ENCODE peak calls at places on chromosome 12, in four cellular contexts. V is heart right ventricle, Y is left ventricle myocardium inferior, C is IMR-90. T is an unnamed sample.

GRCh38 chr12:27290501-27291168 is 42.0 kb upstream of the BMAL2 start:
- DNase-seq in V (no peak), C (no peak), Y (no peak), T (no peak)

GRCh38 chr12:15268927-15269552 is 47.8 kb upstream of the RERG start:
- DNase-seq in C (peak; percentile 58), Y (peak; percentile 14), V (peak; percentile 24), T (no peak)

GRCh38 chr12:18246057-18246456 is 15.3 kb upstream of the PIK3C2G start:
- DNase-seq in Y (no peak), C (no peak), V (no peak), T (no peak)

GRCh38 chr12:70843363-70843762 is 77.2 kb downstream of the PTPRR start:
- DNase-seq in C (no peak), V (no peak), Y (no peak), T (no peak)

GRCh38 chr12:64125913-64126312 is 96.2 kb downstream of the KICS2 start:
- DNase-seq in C (no peak), Y (no peak), V (no peak), T (no peak)

GRCh38 chr12:25875661-25876060 is 82.8 kb upstream of the RASSF8 start:
- DNase-seq in V (no peak), Y (no peak), C (no peak), T (no peak)

GRCh38 chr12:19220205-19220604 is 90.7 kb downstream of the PLEKHA5 start:
- DNase-seq in Y (no peak), C (peak; percentile 94), V (no peak), T (no peak)

GRCh38 chr12:110084314-110085015 is 36.1 kb upstream of the C12orf76 start:
- DNase-seq in V (no peak), Y (no peak), C (no peak), T (no peak)

GRCh38 chr12:122303068-122303467 is 36.8 kb upstream of the VPS33A start:
- DNase-seq in Y (no peak), C (no peak), V (no peak), T (no peak)

GRCh38 chr12:48933664-48934311 is 8.5 kb upstream of the FKBP11 start:
- DNase-seq in V (no peak), Y (no peak), C (no peak), T (no peak)

GRCh38 chr12:132625731-132626430 is 7.3 kb downstream of the P2RX2 start:
- DNase-seq in V (no peak), C (no peak), Y (no peak), T (no peak)

GRCh38 chr12:121579190-121579791 is 1.5 kb downstream of the KDM2B start:
- DNase-seq in Y (peak; percentile 29), C (no peak), V (no peak), T (no peak)

GRCh38 chr12:9048930-9049329 is 59.6 kb downstream of the KLRG1 start:
- DNase-seq in C (no peak), V (no peak), Y (no peak), T (no peak)

GRCh38 chr12:68279227-68280054 is 26.0 kb upstream of the IL22 start:
- DNase-seq in V (no peak), C (peak; percentile 28), Y (no peak), T (no peak)

GRCh38 chr12:26233620-26234019 is 38.2 kb downstream of the SSPN start:
- DNase-seq in V (no peak), Y (no peak), C (peak; percentile 61), T (no peak)

GRCh38 chr12:49058366-49059062 is 2.1 kb downstream of the KMT2D start:
- DNase-seq in V (no peak), C (no peak), Y (no peak), T (no peak)

GRCh38 chr12:26410686-26411085 is 215.3 kb downstream of the SSPN start:
- DNase-seq in Y (no peak), C (no peak), V (no peak), T (no peak)

GRCh38 chr12:112309797-112310196 is 72.4 kb downstream of the HECTD4 start:
- DNase-seq in C (peak; percentile 66), Y (no peak), V (no peak), T (no peak)

GRCh38 chr12:50065726-50066310 is 8.4 kb downstream of the ASIC1 start:
- DNase-seq in V (no peak), Y (no peak), C (peak; percentile 34), T (no peak)

GRCh38 chr12:19674437-19674836 is 235.1 kb downstream of the AEBP2 start:
- DNase-seq in C (no peak), Y (no peak), V (no peak), T (no peak)

GRCh38 chr12:87280356-87280755 is 748.8 kb downstream of the C12orf50 start:
- DNase-seq in V (no peak), C (no peak), Y (no peak), T (no peak)

DNA sequence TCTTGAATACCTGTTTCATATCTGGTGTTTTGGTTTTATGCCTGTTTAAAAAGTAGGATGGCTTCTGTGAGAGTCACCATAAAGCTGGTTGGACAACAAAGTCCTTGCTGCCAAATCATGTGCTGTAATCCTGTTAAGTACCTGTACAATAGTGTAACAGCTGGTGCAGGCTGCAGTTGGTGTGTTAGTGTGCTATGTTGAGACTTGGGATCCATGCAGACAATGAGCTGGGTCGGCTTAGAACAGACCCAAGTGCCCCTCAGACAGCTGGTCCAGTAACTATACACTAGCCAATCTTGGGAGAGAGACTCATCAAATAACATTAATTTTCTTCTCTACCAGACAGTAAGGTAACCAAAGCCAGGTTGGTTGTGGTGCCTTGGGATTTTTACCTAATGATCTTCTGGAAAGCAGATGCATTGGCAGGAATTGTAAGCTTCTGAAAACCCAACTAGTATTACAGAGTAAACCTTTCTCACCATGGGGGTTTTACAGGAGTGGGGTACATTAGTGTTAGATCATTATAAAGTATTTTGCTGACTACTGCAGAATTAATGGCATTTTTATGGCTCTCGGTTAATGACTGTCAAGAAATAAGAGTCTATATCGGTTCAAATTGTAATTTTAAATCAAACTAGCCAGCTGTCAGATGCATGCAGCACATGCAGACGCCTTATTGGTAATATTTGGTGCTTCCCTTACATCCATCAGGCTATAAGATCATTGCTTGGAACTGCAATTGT is 231.2 kb downstream of the PDZRN4 start:
- DNase-seq in V (no peak), Y (no peak), C (no peak), T (no peak)
- H3K4me1 ChIP-seq in V (no peaks in the 10 kb centered on the region), Y (no peaks in the 10 kb centered on the region), C (no peaks in the 10 kb centered on the region), T (no peaks in the 10 kb centered on the region)

DNA sequence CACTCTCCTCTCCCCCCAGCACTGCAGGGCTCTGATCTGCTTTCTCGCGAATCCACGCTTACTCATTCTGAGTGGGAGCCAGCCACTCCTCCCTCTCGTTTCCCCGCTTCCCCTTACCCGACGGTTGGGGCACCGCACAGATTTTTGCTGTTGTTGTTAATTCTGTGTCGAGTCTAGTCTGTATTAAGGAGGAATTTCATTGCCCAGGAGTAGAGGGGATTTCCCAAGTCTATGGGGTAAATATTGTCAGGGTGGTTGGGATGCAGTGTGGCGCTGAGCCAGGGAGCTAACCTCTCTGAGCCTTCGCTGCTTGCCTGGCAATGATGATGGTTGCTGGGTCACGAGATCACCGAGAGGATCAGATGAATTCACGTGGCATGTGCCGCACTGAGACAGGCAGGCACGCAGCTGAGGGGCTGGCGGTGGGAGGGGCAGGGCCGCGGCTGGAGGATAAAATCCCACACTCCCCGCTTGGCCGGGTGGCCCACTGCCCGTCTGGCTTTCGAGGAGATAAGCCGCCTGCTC is 18.5 kb downstream of the NCOR2 start:
- DNase-seq in V (peak; percentile 46), Y (no peak), C (peak; percentile 87), T (no peak)
- H3K4me1 ChIP-seq in V (peaks cover 89% of the 10 kb centered on the region), Y (peaks cover 83% of the 10 kb centered on the region), C (peaks cover 24% of the 10 kb centered on the region), T (peaks cover 39% of the 10 kb centered on the region)

DNA sequence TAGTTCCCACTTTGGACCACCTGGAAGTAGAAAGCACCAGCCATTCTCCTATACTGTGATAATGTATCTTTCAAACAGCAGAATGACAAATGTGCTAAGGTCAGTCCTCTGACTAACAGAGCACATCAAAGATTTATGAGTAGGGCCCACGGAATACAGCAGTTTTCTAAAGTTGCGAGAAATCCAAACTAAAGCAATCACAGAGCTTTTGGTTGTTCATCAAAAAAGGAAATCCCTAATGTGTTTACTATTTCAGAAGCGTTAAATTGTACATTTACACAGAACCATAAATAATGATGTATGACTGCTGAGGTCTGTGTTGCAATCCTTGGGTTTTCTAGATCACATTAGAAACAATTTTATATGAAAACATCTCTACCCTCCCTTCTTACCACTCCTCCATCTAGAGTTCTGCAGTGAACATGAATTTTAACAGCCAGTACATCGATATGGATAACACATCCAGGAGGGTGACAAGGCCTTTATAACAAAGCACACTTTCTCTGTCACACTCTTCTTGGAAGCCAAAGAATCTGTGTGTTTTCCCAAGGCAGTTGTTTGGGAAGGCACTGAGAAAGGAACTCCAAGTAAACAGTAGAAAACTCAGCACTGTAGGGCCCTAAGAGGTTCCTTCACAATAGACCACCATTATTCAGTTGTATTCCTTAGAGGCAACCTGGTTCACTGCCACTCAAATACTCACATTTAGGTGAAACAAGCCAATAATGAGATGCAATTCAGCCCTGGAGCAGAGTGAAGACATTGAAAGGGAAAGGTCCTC is 7.3 kb downstream of the KITLG start:
- DNase-seq in Y (no peak), V (no peak), C (no peak), T (no peak)
- H3K4me1 ChIP-seq in Y (peaks cover 86% of the 10 kb centered on the region), V (peaks cover 52% of the 10 kb centered on the region), C (peaks cover 15% of the 10 kb centered on the region), T (peaks cover 10% of the 10 kb centered on the region)

DNA sequence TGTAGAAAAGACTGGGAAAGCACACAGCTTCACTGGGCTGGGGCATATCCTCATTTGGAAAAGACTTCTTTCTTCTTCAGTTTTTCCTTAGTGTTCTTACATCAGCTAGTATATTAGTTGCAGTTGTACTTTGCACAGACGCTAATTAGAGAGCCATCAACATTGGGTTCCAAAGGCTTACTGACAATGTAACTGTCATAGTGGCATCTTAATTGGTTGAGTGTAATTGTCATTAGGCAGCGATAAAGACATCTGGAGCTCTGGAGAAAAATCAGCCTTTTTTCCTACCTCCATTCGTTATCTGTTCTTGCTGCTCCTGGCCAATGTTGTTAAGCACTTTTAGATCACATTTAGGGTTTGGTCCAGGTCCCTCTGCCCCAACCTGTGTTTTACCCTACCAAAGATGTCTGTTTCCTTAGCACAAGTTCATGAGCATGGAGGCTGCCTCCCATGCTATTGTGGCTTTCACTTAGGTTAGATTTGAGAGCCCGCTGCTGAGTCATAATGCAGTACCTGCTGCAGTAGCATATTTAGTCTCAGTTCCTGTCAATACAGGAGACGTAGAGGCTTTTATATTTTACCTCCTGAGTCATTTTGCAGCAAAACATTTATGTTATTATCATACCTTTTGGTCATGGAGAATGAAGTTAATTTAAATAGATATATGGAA is 49.2 kb downstream of the FBXW8 start:
- DNase-seq in Y (no peak), C (no peak), V (no peak), T (no peak)
- H3K4me1 ChIP-seq in Y (peaks cover 26% of the 10 kb centered on the region), C (peaks cover 18% of the 10 kb centered on the region), V (peaks cover 31% of the 10 kb centered on the region), T (no peaks in the 10 kb centered on the region)

DNA sequence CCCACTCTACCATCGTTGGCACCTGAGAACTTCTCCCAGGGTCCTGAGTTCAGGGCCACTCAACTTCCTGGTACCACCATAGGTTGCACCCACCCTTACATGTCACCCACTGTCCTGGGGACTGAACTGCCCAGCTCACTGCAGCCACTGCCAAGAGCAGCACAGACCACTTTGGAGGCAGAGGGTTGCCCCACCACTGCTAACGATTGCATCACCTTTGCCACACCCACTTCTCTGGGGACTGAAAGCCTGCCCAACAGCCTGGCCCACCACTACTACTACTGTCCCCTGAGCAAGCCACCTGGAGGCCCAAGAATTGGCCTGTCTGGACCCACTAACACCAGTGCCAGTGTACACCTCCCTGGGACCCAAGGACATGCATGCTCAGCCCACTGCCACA is 27.6 kb downstream of the CACNA2D4 start:
- DNase-seq in Y (no peak), V (no peak), C (no peak), T (no peak)
- H3K4me1 ChIP-seq in Y (no peaks in the 10 kb centered on the region), V (no peaks in the 10 kb centered on the region), C (no peaks in the 10 kb centered on the region), T (no peaks in the 10 kb centered on the region)

DNA sequence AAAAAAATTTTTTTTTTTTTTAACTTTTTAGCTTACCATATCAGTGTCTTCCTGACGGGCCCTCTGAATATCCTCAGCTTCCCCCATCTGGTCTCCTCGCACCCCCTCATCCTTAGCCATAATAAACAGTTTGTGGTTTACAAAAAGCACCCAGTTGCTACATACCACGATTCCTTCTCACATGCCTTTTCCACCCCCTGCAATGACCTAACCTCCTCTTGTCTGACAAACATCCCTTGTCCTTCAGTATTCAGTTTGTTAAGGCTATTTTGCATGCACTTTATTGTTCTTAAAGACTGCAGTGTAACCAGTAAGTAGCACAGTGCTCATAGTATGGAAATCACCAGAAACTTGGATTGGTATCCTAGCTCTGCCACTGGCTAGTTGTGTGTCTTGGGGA is 88.4 kb downstream of the PPM1H start:
- DNase-seq in V (no peak), C (peak; percentile 60), Y (no peak), T (no peak)
- H3K4me1 ChIP-seq in V (peaks cover 62% of the 10 kb centered on the region), C (peaks cover 4% of the 10 kb centered on the region), Y (peaks cover 71% of the 10 kb centered on the region), T (no peaks in the 10 kb centered on the region)

T was measured in RWPE2.